ENCODE peak calls at places on chromosomes 16 and 17, in eight cellular contexts. X is heart left ventricle, G is mammary epithelial cell, W is body of pancreas, R is A549, F is ascending aorta, K is left ventricle myocardium inferior, L is GM23338. I is an unnamed sample. For H3K4me1, the result is how much of the 10 kb centered on the place peaks cover.

GRCh38 chr16:30183236-30183960 is at the start of gene CORO1A:
- DNase-seq in L (peak), X (peak), R (peak), G (peak), W (peak), F (no peak), K (peak), I (peak)

GRCh38 chr17:47707884-47708283 is 13.9 kb downstream of the TBKBP1 start:
- DNase-seq in R (no peak), G (no peak), X (no peak), L (peak), F (no peak), W (no peak), K (no peak), I (no peak)

GRCh38 chr17:59851431-59852375 is 41.0 kb downstream of the TUBD1 start:
- DNase-seq in F (no peak), L (no peak), W (peak), G (peak), R (peak), K (no peak), X (peak), I (no peak)

GRCh38 chr16:82119405-82119804 is 50.6 kb downstream of the MPHOSPH6 start:
- DNase-seq in X (no peak), K (no peak), F (no peak), G (no peak), W (no peak), L (no peak), R (no peak), I (no peak)

GRCh38 chr17:28645576-28645939 is 600 bp upstream of the BLTP2 start:
- DNase-seq in X (no peak), K (no peak), F (no peak), G (no peak), L (no peak), R (no peak), W (no peak), I (no peak)

GRCh38 chr17:7886227-7887037 is 2.2 kb upstream of the CHD3 start:
- DNase-seq in K (no peak), G (peak), R (peak), X (no peak), L (peak), F (no peak), W (peak), I (peak)

GRCh38 chr16:8634991-8635736 is 13.7 kb downstream of the METTL22 start:
- DNase-seq in W (peak), G (no peak), L (peak), F (no peak), R (peak), X (no peak), K (no peak), I (no peak)

GRCh38 chr17:7570351-7570750 is 8.6 kb downstream of the SENP3 start:
- DNase-seq in R (no peak), G (no peak), W (no peak), K (no peak), F (no peak), X (no peak), L (no peak), I (no peak)

GRCh38 chr16:11700264-11701029 is 32.2 kb downstream of the SNN start:
- DNase-seq in F (no peak), W (no peak), G (no peak), K (no peak), R (no peak), X (no peak), L (no peak), I (peak)

GRCh38 chr16:11156401-11156800 is 99.6 kb downstream of the SOCS1 start:
- DNase-seq in W (no peak), K (no peak), F (no peak), G (no peak), X (no peak), L (no peak), R (no peak), I (no peak)

GRCh38 chr17:13888043-13888442 is 181.3 kb upstream of the COX10 start:
- DNase-seq in W (peak), F (no peak), X (peak), G (no peak), R (no peak), L (no peak), K (peak), I (no peak)

GRCh38 chr17:77513045-77513444 is 372.3 kb downstream of the SEC14L1 start:
- DNase-seq in X (no peak), R (no peak), L (no peak), G (no peak), F (no peak), K (no peak), W (no peak), I (no peak)

GRCh38 chr17:40062347-40063033 is at the start of gene THRA:
- DNase-seq in G (no peak), F (no peak), R (no peak), X (peak), L (peak), K (peak), W (peak), I (no peak)

GRCh38 chr16:66561381-66562080 is 4.7 kb upstream of the CMTM1 start:
- DNase-seq in L (no peak), R (no peak), F (no peak), X (no peak), W (no peak), G (no peak), K (no peak), I (no peak)

GRCh38 chr16:4624827-4625616 is 396 bp downstream of the MGRN1 start:
- DNase-seq in F (peak), W (peak), K (peak), G (peak), X (peak), R (no peak), L (peak), I (peak)

GRCh38 chr17:36534117-36534880 is at the start of gene MYO19:
- DNase-seq in W (peak), X (peak), F (no peak), K (peak), R (peak), G (peak), L (peak), I (peak)

GRCh38 chr17:8162232-8162996 is at the start of gene VAMP2:
- DNase-seq in L (peak), W (peak), R (peak), K (peak), G (peak), F (no peak), X (peak), I (no peak)

GRCh38 chr17:77744268-77744988 is 214.1 kb upstream of the TNRC6C start:
- DNase-seq in L (no peak), G (no peak), R (no peak), X (peak), W (peak), K (peak), F (no peak), I (no peak)

GRCh38 chr17:35345926-35346771 is 27.3 kb downstream of the SLFN11 start:
- DNase-seq in R (no peak), K (peak), F (no peak), L (peak), X (peak), W (peak), G (peak), I (peak)

DNA sequence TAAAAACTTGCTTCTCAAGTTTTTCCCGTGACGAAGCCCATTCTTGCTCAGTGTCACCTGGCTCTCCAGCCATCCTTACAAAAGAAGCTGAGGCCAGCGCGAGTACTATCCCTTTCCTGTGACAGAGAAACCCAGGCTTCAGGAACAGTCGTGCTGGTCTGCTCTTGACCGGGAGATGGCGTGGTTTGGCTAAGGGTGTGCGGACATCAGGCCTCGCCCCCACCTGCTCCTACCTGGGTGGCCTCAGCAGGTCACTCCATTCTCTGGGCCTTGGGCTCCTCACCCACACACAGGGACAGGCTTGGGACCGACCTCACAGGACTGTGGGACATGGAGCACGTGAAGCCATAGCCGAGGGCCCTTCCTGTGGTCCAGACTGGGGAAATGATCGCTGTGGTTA is 75.2 kb upstream of the CIBAR2 start:
- DNase-seq in W (no peak), K (no peak), X (no peak), L (peak), R (no peak), F (no peak), G (no peak), I (no peak)
- TF ChIP-seq CTCF in W (no peak), K (no peak), X (no peak), L (peak), R (no peak), F (no peak), G (peak), I (no peak)

DNA sequence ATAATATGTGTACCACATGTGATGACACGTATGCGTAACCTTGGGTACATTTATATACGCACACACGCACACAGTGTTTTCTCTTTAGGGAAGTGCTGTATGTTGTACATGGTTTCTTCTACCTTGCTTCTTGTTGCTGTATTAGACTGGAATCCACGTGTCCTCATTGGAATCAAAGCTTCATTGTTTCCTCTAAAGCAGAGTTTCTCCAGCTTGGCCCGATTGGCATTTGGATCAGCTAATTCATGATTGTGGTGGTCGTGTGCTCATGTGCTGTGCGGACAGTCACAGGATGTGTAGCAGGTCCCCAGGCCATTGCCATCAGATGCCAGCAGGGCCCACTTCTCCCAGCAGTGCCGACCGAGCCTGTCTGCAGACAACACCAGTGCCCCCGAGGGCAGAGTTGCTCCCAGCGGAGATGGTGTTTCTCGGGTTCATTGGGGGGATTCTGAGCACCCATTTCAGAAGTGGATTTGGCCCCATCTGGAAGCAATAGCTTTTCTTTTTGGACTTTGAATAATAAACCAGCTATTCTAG is 148.4 kb downstream of the RPTOR start:
- DNase-seq in X (no peak), K (no peak), L (no peak), W (no peak), R (no peak), F (no peak), G (no peak), I (no peak)
- H3K27ac ChIP-seq in X (no peak), K (no peak), L (peak), W (no peak), R (peak), F (no peak), G (no peak), I (no peak)

GRCh38 chr16:28931801-28932225 is at the start of gene CD19:
- DNase-seq in G (no peak), F (no peak), X (no peak), K (no peak), W (no peak), R (no peak), L (no peak), I (no peak)
- H3K4me1 ChIP-seq in G (under half), F (under half), X (under half), K (under half), W (under half), R (under half), L (under half), I (under half)

GRCh38 chr17:6045621-6046357 is 24.4 kb upstream of the WSCD1 start:
- DNase-seq in K (no peak), R (no peak), G (no peak), L (peak), W (no peak), F (no peak), X (no peak), I (no peak)
- TF ChIP-seq CTCF in K (peak), R (no peak), G (peak), L (peak), W (no peak), F (no peak), X (no peak), I (no peak)

I was measured in right atrium auricular region.